ENCODE peak calls at places on chromosomes 6 and 20, in ten cellular contexts. B, V, C, I, Q, J, O, Y, A and Z are unnamed samples.

GRCh38 chr6:42727627-42728026 is 5.2 kb upstream of the PRPH2 start:
- DNase-seq in B (no peak), V (no peak), C (peak; percentile 27), I (peak; percentile 46), Q (no peak), J (no peak), O (no peak), Y (no peak), A (peak; percentile 38), Z (no peak)

GRCh38 chr6:35079311-35080000 is 61.7 kb downstream of the TCP11 start:
- DNase-seq in B (no peak), V (no peak), C (no peak), I (no peak), Q (no peak), J (no peak), O (no peak), Y (no peak), A (no peak), Z (no peak)

GRCh38 chr6:17389274-17389847 is 4.0 kb upstream of the CAP2 start:
- DNase-seq in B (no peak), V (no peak), C (no peak), I (no peak), Q (no peak), J (no peak), O (no peak), Y (no peak), A (peak; percentile 34), Z (no peak)

GRCh38 chr20:1291191-1291741 is 25.2 kb downstream of the SNPH start:
- DNase-seq in B (no peak), V (no peak), C (no peak), I (no peak), Q (no peak), J (no peak), O (no peak), Y (no peak), A (peak; percentile 56), Z (no peak)

GRCh38 chr6:137666202-137666774 is 172.1 kb upstream of the OLIG3 start:
- DNase-seq in B (no peak), V (no peak), C (no peak), I (no peak), Q (no peak), J (no peak), O (no peak), Y (no peak), A (no peak), Z (no peak)

GRCh38 chr6:11160199-11160598 is 48.7 kb upstream of the ERVFRD-1 start:
- DNase-seq in B (no peak), V (no peak), C (no peak), I (no peak), Q (no peak), J (no peak), O (no peak), Y (no peak), A (no peak), Z (no peak)

GRCh38 chr6:23272536-23272935 is 703.2 kb downstream of the HDGFL1 start:
- DNase-seq in B (no peak), V (no peak), C (no peak), I (no peak), Q (no peak), J (no peak), O (no peak), Y (no peak), A (no peak), Z (no peak)

GRCh38 chr6:11021714-11022113 is 22.4 kb downstream of the ELOVL2 start:
- DNase-seq in B (no peak), V (no peak), C (no peak), I (no peak), Q (no peak), J (no peak), O (no peak), Y (no peak), A (no peak), Z (no peak)

GRCh38 chr20:23021541-23021940 is 13.6 kb upstream of the SSTR4 start:
- DNase-seq in B (no peak), V (no peak), C (no peak), I (no peak), Q (no peak), J (no peak), O (no peak), Y (no peak), A (no peak), Z (no peak)

GRCh38 chr20:44516491-44516890 is 5.4 kb downstream of the SERINC3 start:
- DNase-seq in B (no peak), V (no peak), C (no peak), I (no peak), Q (no peak), J (no peak), O (no peak), Y (no peak), A (no peak), Z (no peak)

GRCh38 chr20:3777726-3778629 is 3.3 kb downstream of the SPEF1 start:
- DNase-seq in B (no peak), V (no peak), C (peak; percentile 80), I (peak; percentile 74), Q (peak; percentile 66), J (peak; percentile 74), O (peak; percentile 55), Y (no peak), A (peak; percentile 54), Z (peak; percentile 57)

GRCh38 chr6:159421586-159421985 is 252.4 kb downstream of the FNDC1 start:
- DNase-seq in B (no peak), V (no peak), C (no peak), I (no peak), Q (no peak), J (no peak), O (no peak), Y (no peak), A (no peak), Z (no peak)
- H3K9me3 ChIP-seq in B (peaks cover 2% of the 10 kb centered on the region), V (no peaks in the 10 kb centered on the region), C (no peaks in the 10 kb centered on the region), I (no peaks in the 10 kb centered on the region), Q (no peaks in the 10 kb centered on the region), J (no peaks in the 10 kb centered on the region), O (no peaks in the 10 kb centered on the region), Y (no peaks in the 10 kb centered on the region), A (no peaks in the 10 kb centered on the region), Z (no peaks in the 10 kb centered on the region)

GRCh38 chr6:167645383-167645782 is 181.3 kb upstream of the AFDN start:
- DNase-seq in B (no peak), V (no peak), C (no peak), I (no peak), Q (no peak), J (no peak), O (no peak), Y (no peak), A (no peak), Z (no peak)

GRCh38 chr6:167647333-167647732 is 179.4 kb upstream of the AFDN start:
- DNase-seq in B (no peak), V (no peak), C (no peak), I (no peak), Q (no peak), J (no peak), O (no peak), Y (no peak), A (peak; percentile 27), Z (no peak)

GRCh38 chr6:167643223-167643622 is 183.5 kb upstream of the AFDN start:
- DNase-seq in B (no peak), V (no peak), C (no peak), I (no peak), Q (no peak), J (no peak), O (no peak), Y (no peak), A (no peak), Z (no peak)

GRCh38 chr6:167644404-167645132 is 182.1 kb upstream of the AFDN start:
- DNase-seq in B (no peak), V (no peak), C (no peak), I (no peak), Q (no peak), J (no peak), O (no peak), Y (no peak), A (no peak), Z (no peak)

GRCh38 chr6:167643716-167644115 is 183.0 kb upstream of the AFDN start:
- DNase-seq in B (no peak), V (no peak), C (no peak), I (no peak), Q (no peak), J (no peak), O (no peak), Y (no peak), A (no peak), Z (no peak)
- H3K9me3 ChIP-seq in B (peaks cover 2% of the 10 kb centered on the region), V (no peaks in the 10 kb centered on the region), C (no peaks in the 10 kb centered on the region), I (no peaks in the 10 kb centered on the region), Q (no peaks in the 10 kb centered on the region), J (no peaks in the 10 kb centered on the region), O (no peaks in the 10 kb centered on the region), Y (no peaks in the 10 kb centered on the region), A (no peaks in the 10 kb centered on the region), Z (no peaks in the 10 kb centered on the region)

GRCh38 chr20:30610044-30610693 is 647.3 kb upstream of the DEFB115 start:
- DNase-seq in B (no peak), V (no peak), C (peak; percentile 51), I (no peak), Q (no peak), J (no peak), O (no peak), Y (no peak), A (no peak), Z (no peak)
- H3K9me3 ChIP-seq in B (peaks cover 12% of the 10 kb centered on the region), V (peaks cover 20% of the 10 kb centered on the region), C (no peaks in the 10 kb centered on the region), I (no peaks in the 10 kb centered on the region), Q (peaks cover 31% of the 10 kb centered on the region), J (peaks cover 26% of the 10 kb centered on the region), O (no peaks in the 10 kb centered on the region), Y (peaks cover 6% of the 10 kb centered on the region), A (no peaks in the 10 kb centered on the region), Z (no peaks in the 10 kb centered on the region)

DNA sequence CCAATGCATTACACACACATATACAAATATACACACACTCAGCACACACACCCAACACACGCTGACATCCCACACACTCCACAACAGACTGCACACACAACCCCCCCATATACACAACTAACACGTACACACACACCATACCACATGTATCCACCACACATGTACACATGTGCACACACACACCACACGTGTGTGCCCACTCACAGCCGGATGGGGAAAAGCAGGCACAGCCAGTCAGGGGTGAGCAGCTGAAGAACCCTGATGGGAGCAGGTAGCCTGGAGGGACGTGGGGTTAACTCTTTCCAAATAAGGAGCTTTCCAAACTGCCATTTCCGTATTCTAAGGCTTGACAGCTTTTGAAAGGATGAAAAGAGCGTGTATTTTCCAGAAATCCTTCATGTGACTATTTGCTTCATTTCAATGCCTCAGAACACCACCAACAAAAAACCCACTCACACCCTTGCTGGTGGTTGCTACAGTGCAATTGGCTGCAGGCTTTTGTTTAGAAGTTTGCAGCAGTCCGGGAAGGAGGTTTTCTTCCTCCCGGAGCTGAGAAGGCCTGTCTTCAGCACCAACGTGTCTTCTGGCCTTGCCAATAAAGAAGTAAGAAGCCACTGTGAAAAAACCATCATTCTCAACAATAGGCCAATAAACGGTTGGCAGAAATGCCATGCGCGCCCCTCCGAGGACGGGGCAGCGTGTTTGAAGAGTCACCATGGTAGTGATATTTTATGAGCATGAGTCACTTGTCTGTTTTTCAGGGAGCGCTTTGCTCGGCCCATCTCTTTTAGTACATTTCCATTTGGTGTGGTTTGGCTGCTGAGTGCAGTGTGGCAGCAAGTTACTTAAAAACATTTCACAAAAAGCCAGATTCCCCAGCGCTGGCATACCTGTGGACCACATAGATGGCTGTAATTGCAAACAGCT is 131.3 kb upstream of the GMDS start:
- DNase-seq in B (no peak), V (no peak), C (no peak), I (no peak), Q (peak; percentile 69), J (no peak), O (no peak), Y (no peak), A (no peak), Z (no peak)
- H3K9me3 ChIP-seq in B (no peaks in the 10 kb centered on the region), V (no peaks in the 10 kb centered on the region), C (no peaks in the 10 kb centered on the region), I (no peaks in the 10 kb centered on the region), Q (no peaks in the 10 kb centered on the region), J (no peaks in the 10 kb centered on the region), O (no peaks in the 10 kb centered on the region), Y (no peaks in the 10 kb centered on the region), A (no peaks in the 10 kb centered on the region), Z (no peaks in the 10 kb centered on the region)